ENCODE peak calls at places on chromosomes 6 and 20, in six cellular contexts. One of them, this sample, is unnamed.
A peak's percentile ranks its signal among the peaks of the same experiment; 100 is the strongest.

GRCh38 chr6:115365783-115366182 is 694.9 kb downstream of the FRK start:
- DNase-seq in left lung: no peak
- DNase-seq in heart left ventricle: no peak
- DNase-seq in endothelial cell of umbilical vein: no peak
- DNase-seq in ovary: no peak
- DNase-seq in SK-N-SH: no peak
- DNase-seq in this sample: no peak

GRCh38 chr20:14401479-14402138 is 64.2 kb upstream of the FLRT3 start:
- DNase-seq in heart left ventricle: no peak
- DNase-seq in left lung: no peak
- DNase-seq in endothelial cell of umbilical vein: no peak
- DNase-seq in SK-N-SH: peak; percentile 52
- DNase-seq in ovary: no peak
- DNase-seq in this sample: no peak

GRCh38 chr20:48657426-48658197 is 170.2 kb downstream of the PREX1 start:
- DNase-seq in SK-N-SH: peak; percentile 92
- DNase-seq in endothelial cell of umbilical vein: peak; percentile 71
- DNase-seq in left lung: no peak
- DNase-seq in heart left ventricle: peak; percentile 64
- DNase-seq in ovary: peak; percentile 64
- DNase-seq in this sample: peak; percentile 68

GRCh38 chr20:62063601-62063980 is 2.1 kb downstream of the TAF4 start:
- DNase-seq in ovary: peak; percentile 45
- DNase-seq in endothelial cell of umbilical vein: no peak
- DNase-seq in SK-N-SH: peak; percentile 70
- DNase-seq in heart left ventricle: no peak
- DNase-seq in left lung: no peak
- DNase-seq in this sample: peak; percentile 14

GRCh38 chr6:70709826-70710225 is 42.1 kb downstream of the SMAP1 start:
- DNase-seq in SK-N-SH: no peak
- DNase-seq in left lung: no peak
- DNase-seq in endothelial cell of umbilical vein: no peak
- DNase-seq in heart left ventricle: no peak
- DNase-seq in ovary: no peak
- DNase-seq in this sample: no peak

GRCh38 chr6:55913213-55914195 is 38.1 kb upstream of the BMP5 start:
- DNase-seq in endothelial cell of umbilical vein: no peak
- DNase-seq in heart left ventricle: no peak
- DNase-seq in left lung: no peak
- DNase-seq in ovary: no peak
- DNase-seq in SK-N-SH: no peak
- DNase-seq in this sample: no peak

GRCh38 chr6:16929814-16930213 is 168.6 kb upstream of the ATXN1 start:
- DNase-seq in heart left ventricle: no peak
- DNase-seq in endothelial cell of umbilical vein: no peak
- DNase-seq in ovary: no peak
- DNase-seq in left lung: no peak
- DNase-seq in SK-N-SH: no peak
- DNase-seq in this sample: no peak

GRCh38 chr6:135195045-135195444 is 13.9 kb downstream of the MYB start:
- DNase-seq in heart left ventricle: no peak
- DNase-seq in SK-N-SH: no peak
- DNase-seq in ovary: no peak
- DNase-seq in left lung: no peak
- DNase-seq in endothelial cell of umbilical vein: no peak
- DNase-seq in this sample: no peak

GRCh38 chr6:44399991-44400390 is 12.5 kb downstream of the CDC5L start:
- DNase-seq in left lung: no peak
- DNase-seq in ovary: no peak
- DNase-seq in SK-N-SH: no peak
- DNase-seq in heart left ventricle: no peak
- DNase-seq in endothelial cell of umbilical vein: peak; percentile 74
- DNase-seq in this sample: no peak

GRCh38 chr20:43658068-43658722 is 8.7 kb upstream of the MYBL2 start:
- DNase-seq in endothelial cell of umbilical vein: no peak
- DNase-seq in SK-N-SH: no peak
- DNase-seq in ovary: no peak
- DNase-seq in heart left ventricle: no peak
- DNase-seq in left lung: no peak
- DNase-seq in this sample: no peak

GRCh38 chr6:119957195-119957594 is 607.6 kb upstream of the MAN1A1 start:
- DNase-seq in ovary: no peak
- DNase-seq in SK-N-SH: no peak
- DNase-seq in left lung: no peak
- DNase-seq in heart left ventricle: no peak
- DNase-seq in endothelial cell of umbilical vein: no peak
- DNase-seq in this sample: no peak

GRCh38 chr20:3784863-3785239 is 1.7 kb downstream of the CENPB start:
- DNase-seq in left lung: no peak
- DNase-seq in heart left ventricle: no peak
- DNase-seq in SK-N-SH: no peak
- DNase-seq in endothelial cell of umbilical vein: no peak
- DNase-seq in ovary: no peak
- DNase-seq in this sample: no peak

GRCh38 chr20:3786126-3786484 is 435 bp downstream of the CENPB start:
- DNase-seq in heart left ventricle: peak; percentile 64
- DNase-seq in ovary: peak; percentile 69
- DNase-seq in SK-N-SH: peak; percentile 73
- DNase-seq in left lung: peak; percentile 86
- DNase-seq in endothelial cell of umbilical vein: peak; percentile 67
- DNase-seq in this sample: no peak

GRCh38 chr20:3785240-3786125 is 1.1 kb downstream of the CENPB start:
- DNase-seq in heart left ventricle: no peak
- DNase-seq in left lung: peak; percentile 80
- DNase-seq in ovary: peak; percentile 49
- DNase-seq in SK-N-SH: peak; percentile 64
- DNase-seq in endothelial cell of umbilical vein: peak; percentile 24
- DNase-seq in this sample: no peak

GRCh38 chr20:3788685-3789155 is 2.2 kb upstream of the CENPB start:
- DNase-seq in heart left ventricle: no peak
- DNase-seq in ovary: no peak
- DNase-seq in SK-N-SH: no peak
- DNase-seq in left lung: no peak
- DNase-seq in endothelial cell of umbilical vein: no peak
- DNase-seq in this sample: no peak

DNA sequence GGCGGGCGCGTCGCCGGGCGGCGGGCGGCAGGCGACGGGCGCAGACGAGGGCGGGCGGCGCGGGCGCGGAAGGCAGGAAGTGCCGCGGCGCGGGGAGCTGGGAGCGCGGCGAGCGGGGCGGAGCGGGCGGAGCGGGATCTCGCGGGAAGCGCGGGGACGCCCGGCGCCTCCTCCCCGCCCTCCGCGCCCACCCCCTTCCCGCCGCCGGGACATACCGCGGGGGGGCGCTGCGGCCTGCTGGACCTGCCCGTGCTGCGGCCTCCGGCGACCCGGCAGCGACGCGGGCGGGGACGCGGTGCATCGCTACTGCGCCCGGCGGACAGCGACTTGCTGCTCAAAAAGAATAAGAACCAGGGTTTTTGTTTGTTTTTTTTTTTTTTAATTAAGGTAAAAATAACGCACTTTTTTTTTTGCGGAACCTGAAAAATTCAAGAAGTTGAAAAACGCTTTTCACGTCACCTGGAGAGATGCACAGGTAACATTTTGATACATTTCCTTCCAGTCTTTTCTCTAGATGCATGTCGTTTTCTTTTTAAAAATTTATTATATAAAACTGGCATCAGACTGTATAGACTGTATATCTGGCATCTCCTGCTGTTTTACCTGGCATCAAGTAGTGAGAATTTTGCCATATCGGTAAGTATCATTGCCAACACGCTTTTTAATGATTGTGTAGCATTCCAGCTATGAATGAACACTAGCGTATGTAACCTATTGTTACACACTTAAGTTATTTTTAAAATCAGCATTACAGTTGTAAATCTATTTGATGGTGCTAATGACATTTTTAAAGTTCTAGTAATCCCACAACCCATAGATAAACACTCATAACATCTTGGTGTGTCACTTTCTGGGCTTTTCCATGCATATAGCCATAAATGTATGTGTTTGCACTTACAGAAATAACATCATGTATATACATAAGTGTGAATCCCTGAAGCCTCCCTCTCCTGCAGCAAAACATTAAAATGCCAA is at the start of gene CENPB:
- DNase-seq in heart left ventricle: peak; percentile 92
- DNase-seq in left lung: peak; percentile 97
- DNase-seq in ovary: peak; percentile 93
- DNase-seq in SK-N-SH: peak; percentile 98
- DNase-seq in endothelial cell of umbilical vein: peak; percentile 83
- DNase-seq in this sample: peak; percentile 94
- TF ChIP-seq CTCF in heart left ventricle: peak; percentile 90
- TF ChIP-seq CTCF in left lung: peak; percentile 90
- TF ChIP-seq CTCF in ovary: peak; percentile 65
- TF ChIP-seq CTCF in SK-N-SH: peak; percentile 70
- TF ChIP-seq CTCF in endothelial cell of umbilical vein: peak; percentile 62
- TF ChIP-seq CTCF in this sample: peak; percentile 87

DNA sequence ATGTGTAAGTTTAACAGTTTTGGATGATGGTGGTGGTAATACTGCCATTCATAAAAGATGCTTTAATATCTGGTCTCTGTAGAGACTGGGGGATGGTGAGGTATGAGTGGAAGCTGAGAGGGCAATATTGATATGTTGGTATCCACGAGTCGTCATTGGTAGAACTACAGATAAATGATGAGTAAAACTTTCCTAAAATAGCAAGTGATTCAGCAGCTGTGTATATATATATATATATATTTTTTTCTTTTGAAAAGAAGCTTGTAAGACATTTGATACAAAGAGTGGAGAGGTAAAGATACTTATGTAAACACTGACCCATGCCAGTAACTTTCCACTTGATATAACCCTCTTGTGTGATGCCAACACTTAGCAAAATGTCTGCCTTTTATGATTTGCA is 41.7 kb upstream of the CITED2 start:
- DNase-seq in left lung: no peak
- DNase-seq in endothelial cell of umbilical vein: no peak
- DNase-seq in heart left ventricle: no peak
- DNase-seq in SK-N-SH: no peak
- DNase-seq in ovary: no peak
- DNase-seq in this sample: no peak
- TF ChIP-seq CTCF in left lung: no peak
- TF ChIP-seq CTCF in endothelial cell of umbilical vein: no peak
- TF ChIP-seq CTCF in heart left ventricle: no peak
- TF ChIP-seq CTCF in SK-N-SH: no peak
- TF ChIP-seq CTCF in ovary: no peak
- TF ChIP-seq CTCF in this sample: no peak

DNA sequence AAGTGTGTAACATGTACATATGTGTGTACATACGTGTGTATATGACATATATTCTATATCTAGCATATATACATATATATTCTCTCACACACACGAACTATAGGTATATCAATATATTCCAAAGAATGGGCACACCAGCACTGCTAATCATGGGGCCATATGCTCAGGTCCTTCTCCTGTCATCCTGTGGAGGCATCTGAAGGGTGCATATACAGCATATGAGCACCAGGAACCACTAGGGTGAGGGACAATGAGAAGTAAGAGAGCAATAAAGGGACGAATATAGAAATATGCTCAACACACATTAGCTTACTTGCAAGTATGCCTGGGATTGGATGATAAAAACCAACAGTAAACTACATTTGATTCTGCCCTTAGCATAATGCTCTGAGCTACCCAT is 271.9 kb upstream of the THEMIS start:
- DNase-seq in endothelial cell of umbilical vein: no peak
- DNase-seq in SK-N-SH: no peak
- DNase-seq in heart left ventricle: no peak
- DNase-seq in left lung: no peak
- DNase-seq in ovary: no peak
- DNase-seq in this sample: no peak
- TF ChIP-seq CTCF in endothelial cell of umbilical vein: no peak
- TF ChIP-seq CTCF in SK-N-SH: no peak
- TF ChIP-seq CTCF in heart left ventricle: no peak
- TF ChIP-seq CTCF in left lung: no peak
- TF ChIP-seq CTCF in ovary: no peak
- TF ChIP-seq CTCF in this sample: no peak

DNA sequence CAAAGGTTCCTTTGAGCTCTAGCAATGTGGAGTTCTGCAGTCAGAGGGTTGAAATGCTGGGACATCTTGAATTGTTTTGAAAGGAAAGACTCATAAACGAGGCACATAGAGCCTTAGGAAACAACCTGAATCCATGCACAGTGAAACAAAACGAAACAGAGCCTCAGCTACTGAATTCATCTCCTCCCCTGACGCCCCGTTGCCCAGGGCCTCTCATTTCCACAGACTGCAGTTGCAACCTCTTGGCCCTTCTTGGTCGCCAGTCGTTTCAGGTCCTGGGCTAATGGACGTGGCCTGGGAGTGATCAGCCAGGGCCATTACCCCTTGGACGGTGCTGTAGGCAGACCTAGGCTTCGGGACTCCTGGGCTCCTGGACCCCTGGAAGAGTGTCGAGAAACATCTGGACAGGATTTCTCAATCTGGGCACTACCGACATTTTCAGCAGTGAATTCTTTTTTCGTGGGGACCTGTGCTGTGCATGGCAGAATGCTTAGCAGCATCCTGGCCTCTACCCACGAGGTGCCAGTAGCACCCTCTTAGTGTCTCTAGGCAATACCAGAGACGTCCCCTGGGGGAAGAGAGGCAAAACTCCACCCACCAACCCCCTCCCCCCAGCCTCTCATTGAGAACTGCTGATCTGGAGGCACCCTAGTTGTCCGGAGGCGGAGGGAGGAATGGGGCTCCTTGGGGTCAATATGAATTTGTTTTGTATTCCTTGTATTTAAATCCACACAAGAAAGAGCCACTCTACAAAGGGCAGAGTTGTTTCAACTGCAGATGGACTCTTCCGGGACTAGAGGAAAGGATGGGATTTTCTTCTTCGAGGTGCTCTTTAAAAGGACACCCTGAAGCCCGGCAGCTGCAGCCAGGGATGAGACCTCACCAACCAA is 50.2 kb downstream of the TMEM242 start:
- DNase-seq in heart left ventricle: no peak
- DNase-seq in endothelial cell of umbilical vein: no peak
- DNase-seq in SK-N-SH: no peak
- DNase-seq in ovary: no peak
- DNase-seq in left lung: peak; percentile 19
- DNase-seq in this sample: no peak
- TF ChIP-seq CTCF in heart left ventricle: no peak
- TF ChIP-seq CTCF in endothelial cell of umbilical vein: no peak
- TF ChIP-seq CTCF in SK-N-SH: no peak
- TF ChIP-seq CTCF in ovary: no peak
- TF ChIP-seq CTCF in left lung: no peak
- TF ChIP-seq CTCF in this sample: no peak

GRCh38 chr6:157225575-157225995 is 97.7 kb downstream of the TMEM242 start:
- DNase-seq in SK-N-SH: no peak
- DNase-seq in ovary: peak; percentile 17
- DNase-seq in left lung: peak; percentile 67
- DNase-seq in heart left ventricle: peak; percentile 26
- DNase-seq in endothelial cell of umbilical vein: no peak
- DNase-seq in this sample: no peak
- TF ChIP-seq CTCF in SK-N-SH: no peak
- TF ChIP-seq CTCF in ovary: no peak
- TF ChIP-seq CTCF in left lung: no peak
- TF ChIP-seq CTCF in heart left ventricle: no peak
- TF ChIP-seq CTCF in endothelial cell of umbilical vein: no peak
- TF ChIP-seq CTCF in this sample: no peak

GRCh38 chr6:139944976-139945375 is 570.5 kb upstream of the CITED2 start:
- DNase-seq in SK-N-SH: no peak
- DNase-seq in endothelial cell of umbilical vein: no peak
- DNase-seq in heart left ventricle: no peak
- DNase-seq in ovary: no peak
- DNase-seq in left lung: no peak
- DNase-seq in this sample: no peak
- TF ChIP-seq CTCF in SK-N-SH: no peak
- TF ChIP-seq CTCF in endothelial cell of umbilical vein: no peak
- TF ChIP-seq CTCF in heart left ventricle: no peak
- TF ChIP-seq CTCF in ovary: no peak
- TF ChIP-seq CTCF in left lung: no peak
- TF ChIP-seq CTCF in this sample: no peak